ENCODE peak calls at places on chromosomes 4 and X, in six cellular contexts. H is activated CD4-positive, alpha-beta T cell treated with anti-CD3 and anti-CD28 coated beads for 36 hours; Z is activated CD4-positive, alpha-beta memory T cell treated with anti-CD3 and anti-CD28 coated beads for 36 hours; D is left lung; W is RWPE1; J is HT1080. G is an unnamed sample.

GRCh38 chr4:72525938-72526337 is 43.1 kb downstream of the ADAMTS3 start:
- DNase-seq in H (no peak), W (no peak), D (peak; percentile 42), J (peak; percentile 77), Z (no peak), G (no peak)

GRCh38 chr4:42412251-42412650 is 15.0 kb downstream of the SHISA3 start:
- DNase-seq in H (no peak), D (no peak), J (peak; percentile 81), W (peak; percentile 40), Z (no peak), G (no peak)

GRCh38 chr4:145891958-145892357 is 46.7 kb downstream of the ZNF827 start:
- DNase-seq in D (no peak), H (no peak), J (no peak), W (no peak), Z (no peak), G (no peak)

GRCh38 chr4:107757860-107758476 is 37.9 kb upstream of the PAPSS1 start:
- DNase-seq in W (peak; percentile 20), J (peak; percentile 13), Z (no peak), D (no peak), H (no peak), G (no peak)

GRCh38 chrX:140664939-140665338 is 44.6 kb upstream of the LINC00632 start:
- DNase-seq in J (peak; percentile 14), D (no peak), H (no peak), Z (no peak), W (peak; percentile 4), G (no peak)

GRCh38 chr4:143254479-143255216 is 69.9 kb downstream of the USP38 start:
- DNase-seq in W (no peak), J (no peak), Z (no peak), D (no peak), H (no peak), G (no peak)

GRCh38 chr4:147732516-147733193 is 767 bp downstream of the ARHGAP10 start:
- DNase-seq in W (peak; percentile 36), H (peak; percentile 37), D (peak; percentile 82), Z (peak; percentile 25), J (no peak), G (peak; percentile 36)

GRCh38 chr4:39808231-39808749 is 110.4 kb downstream of the UBE2K start:
- DNase-seq in W (no peak), D (no peak), J (no peak), H (no peak), Z (no peak), G (no peak)

GRCh38 chr4:53686521-53686920 is 95.2 kb upstream of the LNX1 start:
- DNase-seq in Z (no peak), W (no peak), D (no peak), H (no peak), J (peak; percentile 31), G (no peak)

GRCh38 chr4:16967722-16968121 is 69.3 kb upstream of the LDB2 start:
- DNase-seq in Z (no peak), W (no peak), D (no peak), H (no peak), J (no peak), G (no peak)

GRCh38 chr4:126395661-126396060 is 1080.9 kb downstream of the FAT4 start:
- DNase-seq in D (no peak), Z (no peak), W (no peak), J (peak; percentile 75), H (no peak), G (no peak)

GRCh38 chrX:118540342-118540741 is 44.7 kb downstream of the DOCK11 start:
- DNase-seq in J (no peak), D (no peak), H (no peak), W (no peak), Z (no peak), G (no peak)

GRCh38 chr4:48017108-48017527 is 546 bp downstream of the NIPAL1 start:
- DNase-seq in H (peak; percentile 77), D (peak; percentile 83), J (peak; percentile 74), W (peak; percentile 80), Z (peak; percentile 59), G (peak; percentile 32)

GRCh38 chr4:148831945-148832344 is 389.7 kb upstream of the NR3C2 start:
- DNase-seq in W (peak; percentile 72), H (no peak), J (peak; percentile 87), D (no peak), Z (no peak), G (no peak)

GRCh38 chrX:120459313-120459712 is 9.8 kb downstream of the LAMP2 start:
- DNase-seq in D (no peak), H (no peak), J (no peak), Z (no peak), W (no peak), G (no peak)

G was measured in activated naive CD4-positive, alpha-beta T cell treated with anti-CD3 and anti-CD28 coated beads, Interleukin-2, amount 10 ng/mL, durations not matched to agents 7 days and 5 days.